ENCODE peak calls at places on chromosomes 12 and 14, in seven cellular contexts. One of them, this sample, is unnamed. For H3K36me3, the result is how much of the 10 kb centered on the place peaks cover.

GRCh38 chr14:39562175-39562574 is 129.9 kb upstream of the FBXO33 start:
- DNase-seq in bronchial epithelial cell: no peak
- DNase-seq in neural progenitor cell: no peak
- DNase-seq in Panc1: no peak
- DNase-seq in heart right ventricle: no peak
- DNase-seq in brain microvascular endothelial cell: no peak
- DNase-seq in ovary: no peak
- DNase-seq in this sample: no peak

GRCh38 chr12:9868271-9868815 is 811 bp downstream of the CLEC2B start:
- DNase-seq in ovary: no peak
- DNase-seq in brain microvascular endothelial cell: no peak
- DNase-seq in Panc1: no peak
- DNase-seq in neural progenitor cell: no peak
- DNase-seq in heart right ventricle: no peak
- DNase-seq in bronchial epithelial cell: no peak
- DNase-seq in this sample: peak

GRCh38 chr12:56028511-56029165 is 7.8 kb downstream of the IKZF4 start:
- DNase-seq in neural progenitor cell: no peak
- DNase-seq in bronchial epithelial cell: peak
- DNase-seq in heart right ventricle: no peak
- DNase-seq in ovary: no peak
- DNase-seq in brain microvascular endothelial cell: no peak
- DNase-seq in Panc1: no peak
- DNase-seq in this sample: no peak

GRCh38 chr14:29548948-29549370 is 378.7 kb downstream of the PRKD1 start:
- DNase-seq in Panc1: peak
- DNase-seq in brain microvascular endothelial cell: peak
- DNase-seq in ovary: no peak
- DNase-seq in heart right ventricle: no peak
- DNase-seq in bronchial epithelial cell: peak
- DNase-seq in neural progenitor cell: peak
- DNase-seq in this sample: peak

GRCh38 chr12:47391566-47391965 is 311.8 kb upstream of the AMIGO2 start:
- DNase-seq in Panc1: no peak
- DNase-seq in heart right ventricle: no peak
- DNase-seq in brain microvascular endothelial cell: no peak
- DNase-seq in neural progenitor cell: no peak
- DNase-seq in ovary: no peak
- DNase-seq in bronchial epithelial cell: no peak
- DNase-seq in this sample: no peak

GRCh38 chr14:79967453-79967852 is 243.9 kb downstream of the DIO2 start:
- DNase-seq in brain microvascular endothelial cell: no peak
- DNase-seq in Panc1: no peak
- DNase-seq in neural progenitor cell: no peak
- DNase-seq in bronchial epithelial cell: no peak
- DNase-seq in heart right ventricle: no peak
- DNase-seq in ovary: no peak
- DNase-seq in this sample: no peak

GRCh38 chr14:63510538-63510937 is 32.6 kb downstream of the PPP2R5E start:
- DNase-seq in ovary: no peak
- DNase-seq in heart right ventricle: no peak
- DNase-seq in bronchial epithelial cell: no peak
- DNase-seq in brain microvascular endothelial cell: no peak
- DNase-seq in neural progenitor cell: no peak
- DNase-seq in Panc1: no peak
- DNase-seq in this sample: no peak

GRCh38 chr12:121990692-121991603 is 30.7 kb upstream of the BCL7A start:
- DNase-seq in neural progenitor cell: no peak
- DNase-seq in brain microvascular endothelial cell: no peak
- DNase-seq in ovary: no peak
- DNase-seq in bronchial epithelial cell: peak
- DNase-seq in heart right ventricle: no peak
- DNase-seq in Panc1: no peak
- DNase-seq in this sample: no peak

GRCh38 chr14:55482936-55483605 is 42.7 kb upstream of the TBPL2 start:
- DNase-seq in Panc1: no peak
- DNase-seq in heart right ventricle: no peak
- DNase-seq in ovary: no peak
- DNase-seq in brain microvascular endothelial cell: no peak
- DNase-seq in bronchial epithelial cell: peak
- DNase-seq in neural progenitor cell: no peak
- DNase-seq in this sample: peak

GRCh38 chr14:61854898-61855297 is 92.7 kb downstream of the SNAPC1 start:
- DNase-seq in Panc1: no peak
- DNase-seq in heart right ventricle: no peak
- DNase-seq in ovary: no peak
- DNase-seq in bronchial epithelial cell: no peak
- DNase-seq in neural progenitor cell: no peak
- DNase-seq in brain microvascular endothelial cell: no peak
- DNase-seq in this sample: no peak

GRCh38 chr12:53844989-53845836 is 93.4 kb upstream of the HOXC13 start:
- DNase-seq in Panc1: no peak
- DNase-seq in brain microvascular endothelial cell: no peak
- DNase-seq in ovary: no peak
- DNase-seq in heart right ventricle: no peak
- DNase-seq in neural progenitor cell: no peak
- DNase-seq in bronchial epithelial cell: peak
- DNase-seq in this sample: peak

GRCh38 chr12:8844665-8845064 is 22.2 kb downstream of the A2ML1 start:
- DNase-seq in brain microvascular endothelial cell: no peak
- DNase-seq in ovary: peak
- DNase-seq in neural progenitor cell: no peak
- DNase-seq in bronchial epithelial cell: no peak
- DNase-seq in Panc1: no peak
- DNase-seq in heart right ventricle: peak
- DNase-seq in this sample: no peak

DNA sequence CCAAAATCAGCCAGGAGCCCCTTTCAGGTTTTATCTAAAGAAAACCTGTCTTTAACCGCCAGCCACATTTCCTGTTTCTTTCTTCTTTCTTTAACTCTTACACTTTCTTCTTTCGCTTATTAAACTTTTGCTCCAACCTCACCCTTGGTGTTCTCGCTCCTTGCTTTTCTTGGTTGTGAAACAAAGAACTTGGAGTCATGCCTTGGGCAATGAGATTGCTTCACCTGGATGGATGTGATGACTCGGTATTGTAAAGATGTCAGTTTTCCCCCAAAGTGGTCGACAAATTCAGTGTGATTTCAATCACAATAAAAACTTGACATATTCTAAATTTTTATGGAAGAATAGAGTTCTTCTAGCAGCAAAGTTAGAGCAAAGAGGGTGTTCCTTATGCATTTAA is 16.2 kb upstream of the TCL1A start:
- DNase-seq in neural progenitor cell: no peak
- DNase-seq in heart right ventricle: no peak
- DNase-seq in bronchial epithelial cell: no peak
- DNase-seq in brain microvascular endothelial cell: no peak
- DNase-seq in ovary: no peak
- DNase-seq in Panc1: no peak
- DNase-seq in this sample: no peak
- H3K4me3 ChIP-seq in neural progenitor cell: no peak
- H3K4me3 ChIP-seq in heart right ventricle: no peak
- H3K4me3 ChIP-seq in bronchial epithelial cell: no peak
- H3K4me3 ChIP-seq in brain microvascular endothelial cell: no peak
- H3K4me3 ChIP-seq in ovary: no peak
- H3K4me3 ChIP-seq in Panc1: no peak
- H3K4me3 ChIP-seq in this sample: no peak

GRCh38 chr12:76847260-76847659 is 31.6 kb downstream of the CSRP2 start:
- DNase-seq in neural progenitor cell: no peak
- DNase-seq in heart right ventricle: no peak
- DNase-seq in Panc1: no peak
- DNase-seq in bronchial epithelial cell: no peak
- DNase-seq in ovary: no peak
- DNase-seq in brain microvascular endothelial cell: no peak
- DNase-seq in this sample: no peak

GRCh38 chr12:76848132-76848531 is 30.7 kb downstream of the CSRP2 start:
- DNase-seq in Panc1: no peak
- DNase-seq in brain microvascular endothelial cell: no peak
- DNase-seq in heart right ventricle: no peak
- DNase-seq in ovary: no peak
- DNase-seq in bronchial epithelial cell: peak
- DNase-seq in neural progenitor cell: no peak
- DNase-seq in this sample: no peak
- H3K36me3 ChIP-seq in Panc1: under half
- H3K36me3 ChIP-seq in brain microvascular endothelial cell: under half
- H3K36me3 ChIP-seq in heart right ventricle: half or more
- H3K36me3 ChIP-seq in ovary: under half
- H3K36me3 ChIP-seq in bronchial epithelial cell: under half
- H3K36me3 ChIP-seq in neural progenitor cell: under half
- H3K36me3 ChIP-seq in this sample: under half

DNA sequence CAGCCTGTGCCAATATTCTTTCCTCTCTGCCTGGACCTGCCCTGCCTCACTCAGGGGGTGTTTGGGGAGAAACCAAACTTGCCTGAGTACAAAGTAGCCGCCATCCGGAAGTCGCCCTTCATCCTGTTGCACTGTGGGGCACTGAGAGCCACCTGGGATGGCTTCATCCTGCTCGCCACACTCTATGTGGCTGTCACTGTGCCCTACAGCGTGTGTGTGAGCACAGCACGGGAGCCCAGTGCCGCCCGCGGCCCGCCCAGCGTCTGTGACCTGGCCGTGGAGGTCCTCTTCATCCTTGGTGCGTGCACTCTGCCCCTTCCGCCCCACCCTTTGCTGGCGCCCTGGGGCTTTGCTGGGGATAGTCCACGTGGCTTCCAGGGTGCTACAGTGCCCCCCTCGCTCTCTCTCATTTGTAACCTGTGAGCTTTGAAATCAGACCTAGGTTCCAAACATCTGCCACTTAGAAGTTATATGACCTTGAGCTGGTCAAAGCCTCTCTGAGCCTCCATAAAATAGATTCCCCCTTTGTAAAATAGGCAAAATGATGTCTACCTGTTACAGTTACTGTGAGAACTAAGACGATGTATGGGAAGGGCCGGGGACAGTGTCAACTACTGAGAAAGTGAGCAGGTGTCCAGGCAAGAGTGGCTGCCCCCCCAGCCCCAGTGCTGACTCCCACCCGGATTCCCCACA is 4.5 kb downstream of the KCNH3 start:
- DNase-seq in neural progenitor cell: no peak
- DNase-seq in Panc1: no peak
- DNase-seq in ovary: no peak
- DNase-seq in heart right ventricle: no peak
- DNase-seq in brain microvascular endothelial cell: no peak
- DNase-seq in bronchial epithelial cell: no peak
- DNase-seq in this sample: no peak
- H3K4me3 ChIP-seq in neural progenitor cell: no peak
- H3K4me3 ChIP-seq in Panc1: no peak
- H3K4me3 ChIP-seq in ovary: no peak
- H3K4me3 ChIP-seq in heart right ventricle: no peak
- H3K4me3 ChIP-seq in brain microvascular endothelial cell: no peak
- H3K4me3 ChIP-seq in bronchial epithelial cell: no peak
- H3K4me3 ChIP-seq in this sample: no peak

GRCh38 chr12:547883-548470 is 88.2 kb downstream of the B4GALNT3 start:
- DNase-seq in neural progenitor cell: no peak
- DNase-seq in bronchial epithelial cell: no peak
- DNase-seq in Panc1: no peak
- DNase-seq in heart right ventricle: no peak
- DNase-seq in brain microvascular endothelial cell: no peak
- DNase-seq in ovary: no peak
- DNase-seq in this sample: no peak
- H3K36me3 ChIP-seq in neural progenitor cell: under half
- H3K36me3 ChIP-seq in bronchial epithelial cell: under half
- H3K36me3 ChIP-seq in Panc1: under half
- H3K36me3 ChIP-seq in heart right ventricle: under half
- H3K36me3 ChIP-seq in brain microvascular endothelial cell: under half
- H3K36me3 ChIP-seq in ovary: under half
- H3K36me3 ChIP-seq in this sample: under half

DNA sequence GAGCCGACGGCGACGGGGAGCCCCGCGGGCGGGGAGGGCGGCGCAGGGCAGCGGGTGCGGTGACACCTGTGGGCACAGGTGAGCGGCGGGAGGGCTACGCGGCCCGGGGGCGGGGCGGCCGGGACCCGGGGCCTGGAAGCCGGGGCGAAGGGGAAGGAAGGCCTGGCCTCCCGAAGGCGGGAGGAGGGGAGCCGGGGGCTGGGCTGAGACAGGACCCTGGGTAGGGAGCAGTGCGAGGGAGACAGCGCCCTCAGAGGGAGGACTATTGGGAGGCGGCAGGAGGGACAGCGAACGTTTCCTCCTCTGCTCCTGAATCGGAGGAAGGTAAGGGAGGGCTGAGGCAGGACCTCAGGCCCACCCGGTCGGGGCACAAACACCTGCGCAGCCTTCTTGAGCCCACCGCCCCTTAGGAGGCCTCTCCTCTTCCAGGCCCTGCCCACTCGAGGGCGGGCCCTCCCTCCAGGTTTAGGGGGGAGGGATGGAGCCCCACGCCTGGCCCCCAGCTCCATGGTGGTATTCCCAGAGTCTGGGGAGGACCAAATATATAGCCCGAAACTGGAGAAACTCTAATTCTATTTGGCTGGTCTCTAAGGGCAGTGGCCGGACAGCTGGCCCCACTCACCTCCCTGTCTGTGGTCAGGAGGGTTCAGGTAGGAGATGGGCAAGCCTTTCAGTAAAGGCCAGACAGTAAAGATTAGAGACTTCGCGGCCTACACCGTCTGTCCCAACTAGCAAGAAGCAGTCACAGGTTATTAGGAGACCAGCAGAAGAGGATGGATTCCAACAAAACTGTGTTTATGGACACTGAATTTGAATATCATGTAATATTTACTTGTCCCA is 509 bp downstream of the PLEKHG6 start:
- DNase-seq in neural progenitor cell: peak
- DNase-seq in brain microvascular endothelial cell: no peak
- DNase-seq in bronchial epithelial cell: no peak
- DNase-seq in ovary: no peak
- DNase-seq in Panc1: no peak
- DNase-seq in heart right ventricle: no peak
- DNase-seq in this sample: no peak
- H3K4me3 ChIP-seq in neural progenitor cell: peak
- H3K4me3 ChIP-seq in brain microvascular endothelial cell: peak
- H3K4me3 ChIP-seq in bronchial epithelial cell: peak
- H3K4me3 ChIP-seq in ovary: peak
- H3K4me3 ChIP-seq in Panc1: peak
- H3K4me3 ChIP-seq in heart right ventricle: peak
- H3K4me3 ChIP-seq in this sample: no peak

GRCh38 chr12:102120564-102120873 is 536 bp downstream of the PARPBP start:
- DNase-seq in Panc1: no peak
- DNase-seq in brain microvascular endothelial cell: no peak
- DNase-seq in heart right ventricle: no peak
- DNase-seq in neural progenitor cell: peak
- DNase-seq in ovary: no peak
- DNase-seq in bronchial epithelial cell: no peak
- DNase-seq in this sample: no peak

GRCh38 chr12:102114212-102114611 is 5.7 kb downstream of the NUP37 start:
- DNase-seq in heart right ventricle: no peak
- DNase-seq in Panc1: no peak
- DNase-seq in bronchial epithelial cell: no peak
- DNase-seq in brain microvascular endothelial cell: no peak
- DNase-seq in ovary: no peak
- DNase-seq in neural progenitor cell: no peak
- DNase-seq in this sample: no peak

GRCh38 chr12:102118874-102119273 is 1.0 kb downstream of the NUP37 start:
- DNase-seq in neural progenitor cell: no peak
- DNase-seq in ovary: no peak
- DNase-seq in heart right ventricle: no peak
- DNase-seq in bronchial epithelial cell: no peak
- DNase-seq in brain microvascular endothelial cell: no peak
- DNase-seq in Panc1: no peak
- DNase-seq in this sample: no peak

GRCh38 chr12:102119674-102120563 is at the start of the genes NUP37 and PARPBP:
- DNase-seq in Panc1: peak
- DNase-seq in brain microvascular endothelial cell: peak
- DNase-seq in heart right ventricle: peak
- DNase-seq in bronchial epithelial cell: peak
- DNase-seq in ovary: peak
- DNase-seq in neural progenitor cell: peak
- DNase-seq in this sample: peak

GRCh38 chr12:102116392-102116791 is 3.5 kb downstream of the NUP37 start:
- DNase-seq in brain microvascular endothelial cell: no peak
- DNase-seq in bronchial epithelial cell: no peak
- DNase-seq in ovary: no peak
- DNase-seq in Panc1: no peak
- DNase-seq in heart right ventricle: no peak
- DNase-seq in neural progenitor cell: no peak
- DNase-seq in this sample: no peak
- H3K36me3 ChIP-seq in brain microvascular endothelial cell: under half
- H3K36me3 ChIP-seq in bronchial epithelial cell: under half
- H3K36me3 ChIP-seq in ovary: under half
- H3K36me3 ChIP-seq in Panc1: under half
- H3K36me3 ChIP-seq in heart right ventricle: under half
- H3K36me3 ChIP-seq in neural progenitor cell: under half
- H3K36me3 ChIP-seq in this sample: under half

This sample was measured in HAP-1.